ENCODE peak calls at places on chromosome 3, in seven cellular contexts. One of them, this sample, is unnamed.

GRCh38 chr3:163939926-163940325 is 1138.4 kb downstream of the SI start:
- DNase-seq in foreskin fibroblast: no peak
- DNase-seq in pancreas: no peak
- DNase-seq in astrocyte of the spinal cord: peak
- DNase-seq in PC-9: peak
- DNase-seq in H9: peak
- DNase-seq in upper lobe of left lung: no peak
- DNase-seq in this sample: peak

GRCh38 chr3:194472290-194472920 is 14.4 kb downstream of the ATP13A3 start:
- DNase-seq in H9: no peak
- DNase-seq in astrocyte of the spinal cord: peak
- DNase-seq in upper lobe of left lung: no peak
- DNase-seq in pancreas: no peak
- DNase-seq in PC-9: peak
- DNase-seq in foreskin fibroblast: peak
- DNase-seq in this sample: peak

GRCh38 chr3:45795882-45796765 is at the start of gene SLC6A20:
- DNase-seq in H9: peak
- DNase-seq in upper lobe of left lung: no peak
- DNase-seq in astrocyte of the spinal cord: no peak
- DNase-seq in foreskin fibroblast: peak
- DNase-seq in PC-9: no peak
- DNase-seq in pancreas: peak
- DNase-seq in this sample: peak

GRCh38 chr3:97817965-97818364 is 3.8 kb upstream of the CRYBG3 start:
- DNase-seq in foreskin fibroblast: no peak
- DNase-seq in H9: no peak
- DNase-seq in pancreas: no peak
- DNase-seq in astrocyte of the spinal cord: no peak
- DNase-seq in upper lobe of left lung: no peak
- DNase-seq in PC-9: no peak
- DNase-seq in this sample: no peak

GRCh38 chr3:112346491-112347122 is 13.7 kb downstream of the CD200 start:
- DNase-seq in pancreas: no peak
- DNase-seq in H9: no peak
- DNase-seq in astrocyte of the spinal cord: no peak
- DNase-seq in foreskin fibroblast: no peak
- DNase-seq in upper lobe of left lung: no peak
- DNase-seq in PC-9: no peak
- DNase-seq in this sample: no peak

GRCh38 chr3:196186661-196187573 is 24.3 kb downstream of the ZDHHC19 start:
- DNase-seq in PC-9: no peak
- DNase-seq in pancreas: peak
- DNase-seq in foreskin fibroblast: peak
- DNase-seq in H9: peak
- DNase-seq in upper lobe of left lung: no peak
- DNase-seq in astrocyte of the spinal cord: no peak
- DNase-seq in this sample: peak

GRCh38 chr3:67947808-67948508 is 293.5 kb upstream of the SUCLG2 start:
- DNase-seq in foreskin fibroblast: peak
- DNase-seq in pancreas: peak
- DNase-seq in H9: peak
- DNase-seq in PC-9: peak
- DNase-seq in astrocyte of the spinal cord: no peak
- DNase-seq in upper lobe of left lung: no peak
- DNase-seq in this sample: peak

GRCh38 chr3:64685800-64686445 is 1.9 kb downstream of the ADAMTS9 start:
- DNase-seq in PC-9: peak
- DNase-seq in H9: peak
- DNase-seq in upper lobe of left lung: peak
- DNase-seq in astrocyte of the spinal cord: peak
- DNase-seq in foreskin fibroblast: peak
- DNase-seq in pancreas: peak
- DNase-seq in this sample: peak

GRCh38 chr3:191502583-191502982 is 41.6 kb downstream of the PYDC2 start:
- DNase-seq in pancreas: no peak
- DNase-seq in upper lobe of left lung: no peak
- DNase-seq in PC-9: no peak
- DNase-seq in H9: no peak
- DNase-seq in astrocyte of the spinal cord: peak
- DNase-seq in foreskin fibroblast: no peak
- DNase-seq in this sample: peak

GRCh38 chr3:183819831-183820230 is 5.5 kb downstream of the MAP6D1 start:
- DNase-seq in astrocyte of the spinal cord: no peak
- DNase-seq in foreskin fibroblast: no peak
- DNase-seq in pancreas: no peak
- DNase-seq in upper lobe of left lung: no peak
- DNase-seq in PC-9: no peak
- DNase-seq in H9: peak
- DNase-seq in this sample: peak

GRCh38 chr3:171680690-171681416 is 129.4 kb downstream of the PLD1 start:
- DNase-seq in pancreas: no peak
- DNase-seq in PC-9: no peak
- DNase-seq in foreskin fibroblast: no peak
- DNase-seq in upper lobe of left lung: no peak
- DNase-seq in astrocyte of the spinal cord: no peak
- DNase-seq in H9: no peak
- DNase-seq in this sample: no peak

GRCh38 chr3:133401374-133402135 is 1.7 kb downstream of the BFSP2 start:
- DNase-seq in pancreas: no peak
- DNase-seq in H9: no peak
- DNase-seq in PC-9: no peak
- DNase-seq in foreskin fibroblast: peak
- DNase-seq in astrocyte of the spinal cord: peak
- DNase-seq in upper lobe of left lung: no peak
- DNase-seq in this sample: no peak

GRCh38 chr3:10875914-10876313 is 59.9 kb downstream of the SLC6A11 start:
- DNase-seq in upper lobe of left lung: no peak
- DNase-seq in astrocyte of the spinal cord: no peak
- DNase-seq in H9: no peak
- DNase-seq in pancreas: no peak
- DNase-seq in foreskin fibroblast: no peak
- DNase-seq in PC-9: no peak
- DNase-seq in this sample: no peak

GRCh38 chr3:144295619-144296018 is 324.0 kb downstream of the DIPK2A start:
- DNase-seq in upper lobe of left lung: no peak
- DNase-seq in pancreas: no peak
- DNase-seq in astrocyte of the spinal cord: no peak
- DNase-seq in H9: no peak
- DNase-seq in foreskin fibroblast: no peak
- DNase-seq in PC-9: no peak
- DNase-seq in this sample: no peak

GRCh38 chr3:81936817-81937216 is 175.4 kb upstream of the GBE1 start:
- DNase-seq in upper lobe of left lung: no peak
- DNase-seq in foreskin fibroblast: no peak
- DNase-seq in PC-9: no peak
- DNase-seq in astrocyte of the spinal cord: no peak
- DNase-seq in pancreas: no peak
- DNase-seq in H9: no peak
- DNase-seq in this sample: no peak

GRCh38 chr3:53198996-53199395 is 38.0 kb downstream of the PRKCD start:
- DNase-seq in H9: no peak
- DNase-seq in pancreas: no peak
- DNase-seq in astrocyte of the spinal cord: no peak
- DNase-seq in upper lobe of left lung: peak
- DNase-seq in foreskin fibroblast: no peak
- DNase-seq in PC-9: no peak
- DNase-seq in this sample: no peak

GRCh38 chr3:53200501-53201189 is 39.6 kb downstream of the PRKCD start:
- DNase-seq in H9: no peak
- DNase-seq in upper lobe of left lung: no peak
- DNase-seq in pancreas: no peak
- DNase-seq in astrocyte of the spinal cord: no peak
- DNase-seq in foreskin fibroblast: no peak
- DNase-seq in PC-9: no peak
- DNase-seq in this sample: no peak

GRCh38 chr3:53198256-53198977 is 37.4 kb downstream of the PRKCD start:
- DNase-seq in PC-9: no peak
- DNase-seq in H9: peak
- DNase-seq in astrocyte of the spinal cord: no peak
- DNase-seq in foreskin fibroblast: no peak
- DNase-seq in pancreas: no peak
- DNase-seq in upper lobe of left lung: no peak
- DNase-seq in this sample: peak

GRCh38 chr3:53201190-53201504 is 40.1 kb downstream of the PRKCD start:
- DNase-seq in PC-9: no peak
- DNase-seq in foreskin fibroblast: no peak
- DNase-seq in pancreas: no peak
- DNase-seq in upper lobe of left lung: no peak
- DNase-seq in astrocyte of the spinal cord: no peak
- DNase-seq in H9: no peak
- DNase-seq in this sample: no peak

GRCh38 chr3:53199834-53200233 is 38.8 kb downstream of the PRKCD start:
- DNase-seq in PC-9: no peak
- DNase-seq in upper lobe of left lung: no peak
- DNase-seq in foreskin fibroblast: no peak
- DNase-seq in astrocyte of the spinal cord: no peak
- DNase-seq in pancreas: no peak
- DNase-seq in H9: no peak
- DNase-seq in this sample: no peak
- TF ChIP-seq CTCF in PC-9: no peak
- TF ChIP-seq CTCF in upper lobe of left lung: no peak
- TF ChIP-seq CTCF in foreskin fibroblast: no peak
- TF ChIP-seq CTCF in astrocyte of the spinal cord: peak
- TF ChIP-seq CTCF in pancreas: no peak
- TF ChIP-seq CTCF in H9: peak
- TF ChIP-seq CTCF in this sample: no peak

GRCh38 chr3:116417151-116417550 is 28.1 kb downstream of the LSAMP start:
- DNase-seq in upper lobe of left lung: no peak
- DNase-seq in foreskin fibroblast: no peak
- DNase-seq in H9: no peak
- DNase-seq in pancreas: no peak
- DNase-seq in astrocyte of the spinal cord: no peak
- DNase-seq in PC-9: no peak
- DNase-seq in this sample: no peak

GRCh38 chr3:116408473-116408872 is 36.8 kb downstream of the LSAMP start:
- DNase-seq in H9: no peak
- DNase-seq in upper lobe of left lung: no peak
- DNase-seq in pancreas: no peak
- DNase-seq in PC-9: no peak
- DNase-seq in foreskin fibroblast: no peak
- DNase-seq in astrocyte of the spinal cord: no peak
- DNase-seq in this sample: no peak

DNA sequence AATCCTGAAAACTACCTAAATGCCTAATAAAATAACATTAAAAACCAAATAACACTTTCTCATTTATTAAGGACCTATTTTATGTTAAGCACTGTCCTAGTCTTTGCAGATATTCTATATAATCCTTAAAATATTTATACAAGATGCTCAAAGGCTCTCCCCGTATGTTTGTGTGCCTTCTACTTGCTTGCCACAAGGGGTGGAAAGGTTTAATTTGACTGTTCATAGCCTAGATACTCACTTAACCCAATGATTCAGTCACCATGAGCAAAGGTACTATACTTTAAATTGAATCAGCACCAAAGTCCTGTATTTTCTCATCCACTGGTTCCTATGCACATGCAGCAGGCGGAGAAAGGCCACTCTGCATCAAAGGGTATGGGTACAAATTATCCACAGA is 32.0 kb downstream of the LSAMP start:
- DNase-seq in astrocyte of the spinal cord: no peak
- DNase-seq in PC-9: no peak
- DNase-seq in pancreas: no peak
- DNase-seq in foreskin fibroblast: no peak
- DNase-seq in H9: no peak
- DNase-seq in upper lobe of left lung: no peak
- DNase-seq in this sample: peak
- TF ChIP-seq CTCF in astrocyte of the spinal cord: peak
- TF ChIP-seq CTCF in PC-9: no peak
- TF ChIP-seq CTCF in pancreas: no peak
- TF ChIP-seq CTCF in foreskin fibroblast: no peak
- TF ChIP-seq CTCF in H9: peak
- TF ChIP-seq CTCF in upper lobe of left lung: no peak
- TF ChIP-seq CTCF in this sample: peak

GRCh38 chr3:23953523-23953922 is 8.4 kb downstream of the NR1D2 start:
- DNase-seq in foreskin fibroblast: no peak
- DNase-seq in upper lobe of left lung: no peak
- DNase-seq in pancreas: no peak
- DNase-seq in astrocyte of the spinal cord: no peak
- DNase-seq in H9: no peak
- DNase-seq in PC-9: no peak
- DNase-seq in this sample: no peak

GRCh38 chr3:23954144-23954543 is 9.1 kb downstream of the NR1D2 start:
- DNase-seq in upper lobe of left lung: no peak
- DNase-seq in astrocyte of the spinal cord: no peak
- DNase-seq in PC-9: no peak
- DNase-seq in foreskin fibroblast: no peak
- DNase-seq in H9: no peak
- DNase-seq in pancreas: no peak
- DNase-seq in this sample: no peak

GRCh38 chr3:23950303-23950702 is 5.2 kb downstream of the NR1D2 start:
- DNase-seq in astrocyte of the spinal cord: peak
- DNase-seq in upper lobe of left lung: no peak
- DNase-seq in PC-9: no peak
- DNase-seq in foreskin fibroblast: no peak
- DNase-seq in H9: no peak
- DNase-seq in pancreas: no peak
- DNase-seq in this sample: no peak

GRCh38 chr3:23949784-23950183 is 4.7 kb downstream of the NR1D2 start:
- DNase-seq in astrocyte of the spinal cord: peak
- DNase-seq in pancreas: no peak
- DNase-seq in upper lobe of left lung: peak
- DNase-seq in PC-9: no peak
- DNase-seq in H9: no peak
- DNase-seq in foreskin fibroblast: no peak
- DNase-seq in this sample: no peak

DNA sequence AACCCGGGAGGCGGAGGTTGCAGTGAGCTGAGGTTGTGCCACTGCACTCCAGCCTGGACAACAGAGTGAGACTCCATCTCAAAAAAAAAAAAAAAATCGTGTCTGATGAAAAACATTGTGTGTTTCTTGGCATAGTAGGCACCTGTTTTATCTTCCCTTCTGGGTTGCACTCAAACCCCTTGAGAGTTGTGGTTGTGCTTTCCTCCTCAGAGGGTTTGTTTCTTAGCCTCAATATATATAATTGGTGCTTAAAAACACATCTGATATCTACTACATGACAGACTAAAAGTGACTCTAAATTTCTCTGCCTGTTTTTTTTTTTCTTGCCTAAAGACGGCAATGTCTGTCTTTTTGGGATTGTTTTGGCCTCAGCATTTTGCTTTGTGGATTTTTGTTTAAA is 7.6 kb downstream of the NR1D2 start:
- DNase-seq in PC-9: no peak
- DNase-seq in H9: no peak
- DNase-seq in astrocyte of the spinal cord: no peak
- DNase-seq in pancreas: no peak
- DNase-seq in foreskin fibroblast: no peak
- DNase-seq in upper lobe of left lung: no peak
- DNase-seq in this sample: no peak
- TF ChIP-seq CTCF in PC-9: no peak
- TF ChIP-seq CTCF in H9: no peak
- TF ChIP-seq CTCF in astrocyte of the spinal cord: no peak
- TF ChIP-seq CTCF in pancreas: no peak
- TF ChIP-seq CTCF in foreskin fibroblast: no peak
- TF ChIP-seq CTCF in upper lobe of left lung: no peak
- TF ChIP-seq CTCF in this sample: no peak

DNA sequence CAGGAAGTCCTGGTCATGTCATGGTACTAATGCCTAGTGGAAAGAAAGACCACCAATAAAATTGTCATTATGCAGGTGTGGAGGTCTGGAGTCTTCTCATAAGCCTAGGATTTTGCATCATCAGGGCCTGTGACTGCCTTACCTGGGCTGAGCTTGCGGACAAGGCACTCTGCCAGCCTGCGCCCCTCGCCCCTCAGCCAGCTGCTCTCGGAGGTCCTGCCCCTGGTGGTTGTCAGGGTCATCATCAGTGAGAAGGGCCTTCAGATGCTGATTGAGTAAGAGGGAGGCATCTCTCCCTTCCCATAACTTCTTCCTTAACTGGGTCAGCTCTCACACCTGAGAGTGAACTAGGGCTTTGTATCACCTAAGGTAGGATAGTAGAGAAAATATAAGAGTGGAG is 132.8 kb downstream of the DCLK3 start:
- DNase-seq in upper lobe of left lung: no peak
- DNase-seq in PC-9: no peak
- DNase-seq in pancreas: no peak
- DNase-seq in foreskin fibroblast: no peak
- DNase-seq in astrocyte of the spinal cord: no peak
- DNase-seq in H9: no peak
- DNase-seq in this sample: peak
- TF ChIP-seq CTCF in upper lobe of left lung: no peak
- TF ChIP-seq CTCF in PC-9: no peak
- TF ChIP-seq CTCF in pancreas: no peak
- TF ChIP-seq CTCF in foreskin fibroblast: no peak
- TF ChIP-seq CTCF in astrocyte of the spinal cord: no peak
- TF ChIP-seq CTCF in H9: peak
- TF ChIP-seq CTCF in this sample: peak